ENCODE peak calls at places on chromosomes 6 and 20, in eight cellular contexts. One of them, this sample, is unnamed.

GRCh38 chr6:113813207-113813606 is 43.9 kb upstream of the MARCKS start:
- DNase-seq in psoas muscle: no peak
- DNase-seq in cardiac fibroblast: peak; percentile 77
- DNase-seq in heart right ventricle: no peak
- DNase-seq in activated CD4-positive, alpha-beta T cell treated with anti-CD3 and anti-CD28 coated beads for 36 hours: no peak
- DNase-seq in IMR-90: peak; percentile 86
- DNase-seq in SW 1271: no peak
- DNase-seq in cardiac septum: no peak
- DNase-seq in this sample: no peak

GRCh38 chr6:15317934-15318902 is 72.3 kb downstream of the JARID2 start:
- DNase-seq in cardiac fibroblast: peak; percentile 21
- DNase-seq in IMR-90: peak; percentile 48
- DNase-seq in heart right ventricle: no peak
- DNase-seq in cardiac septum: no peak
- DNase-seq in SW 1271: no peak
- DNase-seq in activated CD4-positive, alpha-beta T cell treated with anti-CD3 and anti-CD28 coated beads for 36 hours: peak; percentile 58
- DNase-seq in psoas muscle: no peak
- DNase-seq in this sample: no peak

GRCh38 chr6:18022398-18023231 is 35.2 kb upstream of the KIF13A start:
- DNase-seq in cardiac septum: no peak
- DNase-seq in psoas muscle: no peak
- DNase-seq in SW 1271: peak; percentile 18
- DNase-seq in heart right ventricle: no peak
- DNase-seq in IMR-90: peak; percentile 57
- DNase-seq in cardiac fibroblast: peak; percentile 78
- DNase-seq in activated CD4-positive, alpha-beta T cell treated with anti-CD3 and anti-CD28 coated beads for 36 hours: no peak
- DNase-seq in this sample: no peak

GRCh38 chr6:13117561-13117960 is 210.8 kb downstream of the TBC1D7 start:
- DNase-seq in SW 1271: no peak
- DNase-seq in activated CD4-positive, alpha-beta T cell treated with anti-CD3 and anti-CD28 coated beads for 36 hours: no peak
- DNase-seq in psoas muscle: no peak
- DNase-seq in cardiac fibroblast: no peak
- DNase-seq in heart right ventricle: no peak
- DNase-seq in cardiac septum: no peak
- DNase-seq in IMR-90: no peak
- DNase-seq in this sample: no peak

GRCh38 chr20:35644806-35645205 is 19.9 kb downstream of the CPNE1 start:
- DNase-seq in psoas muscle: no peak
- DNase-seq in cardiac septum: no peak
- DNase-seq in heart right ventricle: no peak
- DNase-seq in IMR-90: no peak
- DNase-seq in cardiac fibroblast: no peak
- DNase-seq in SW 1271: no peak
- DNase-seq in activated CD4-positive, alpha-beta T cell treated with anti-CD3 and anti-CD28 coated beads for 36 hours: no peak
- DNase-seq in this sample: no peak

GRCh38 chr20:22691369-22692118 is 107.2 kb upstream of the FOXA2 start:
- DNase-seq in cardiac septum: peak; percentile 91
- DNase-seq in cardiac fibroblast: peak; percentile 76
- DNase-seq in psoas muscle: peak; percentile 85
- DNase-seq in SW 1271: peak; percentile 76
- DNase-seq in IMR-90: peak; percentile 63
- DNase-seq in activated CD4-positive, alpha-beta T cell treated with anti-CD3 and anti-CD28 coated beads for 36 hours: peak; percentile 72
- DNase-seq in heart right ventricle: peak; percentile 82
- DNase-seq in this sample: peak; percentile 71

GRCh38 chr6:150720774-150721233 is 121.1 kb downstream of the PLEKHG1 start:
- DNase-seq in cardiac fibroblast: peak; percentile 17
- DNase-seq in psoas muscle: no peak
- DNase-seq in cardiac septum: no peak
- DNase-seq in heart right ventricle: no peak
- DNase-seq in SW 1271: no peak
- DNase-seq in activated CD4-positive, alpha-beta T cell treated with anti-CD3 and anti-CD28 coated beads for 36 hours: peak; percentile 19
- DNase-seq in IMR-90: no peak
- DNase-seq in this sample: peak; percentile 79

GRCh38 chr6:29887819-29888581 is 54.3 kb upstream of the HLA-A start:
- DNase-seq in heart right ventricle: peak; percentile 79
- DNase-seq in activated CD4-positive, alpha-beta T cell treated with anti-CD3 and anti-CD28 coated beads for 36 hours: peak; percentile 90
- DNase-seq in IMR-90: peak; percentile 11
- DNase-seq in SW 1271: peak; percentile 52
- DNase-seq in psoas muscle: peak; percentile 80
- DNase-seq in cardiac septum: peak; percentile 93
- DNase-seq in cardiac fibroblast: peak; percentile 48
- DNase-seq in this sample: peak; percentile 41

GRCh38 chr6:157873735-157874344 is 50.8 kb downstream of the SNX9 start:
- DNase-seq in IMR-90: peak; percentile 64
- DNase-seq in activated CD4-positive, alpha-beta T cell treated with anti-CD3 and anti-CD28 coated beads for 36 hours: peak; percentile 94
- DNase-seq in cardiac septum: no peak
- DNase-seq in psoas muscle: peak; percentile 81
- DNase-seq in heart right ventricle: peak; percentile 66
- DNase-seq in SW 1271: peak; percentile 56
- DNase-seq in cardiac fibroblast: peak; percentile 79
- DNase-seq in this sample: peak; percentile 26

GRCh38 chr6:85459224-85459901 is 9.5 kb downstream of the NT5E start:
- DNase-seq in activated CD4-positive, alpha-beta T cell treated with anti-CD3 and anti-CD28 coated beads for 36 hours: no peak
- DNase-seq in IMR-90: peak; percentile 82
- DNase-seq in heart right ventricle: no peak
- DNase-seq in SW 1271: peak; percentile 50
- DNase-seq in cardiac septum: no peak
- DNase-seq in cardiac fibroblast: peak; percentile 93
- DNase-seq in psoas muscle: no peak
- DNase-seq in this sample: no peak

GRCh38 chr6:145091827-145092164 is 643.5 kb downstream of the EPM2A start:
- DNase-seq in activated CD4-positive, alpha-beta T cell treated with anti-CD3 and anti-CD28 coated beads for 36 hours: no peak
- DNase-seq in cardiac fibroblast: no peak
- DNase-seq in IMR-90: no peak
- DNase-seq in SW 1271: no peak
- DNase-seq in cardiac septum: no peak
- DNase-seq in heart right ventricle: no peak
- DNase-seq in psoas muscle: no peak
- DNase-seq in this sample: no peak

GRCh38 chr6:42572523-42572922 is 8.7 kb downstream of the UBR2 start:
- DNase-seq in activated CD4-positive, alpha-beta T cell treated with anti-CD3 and anti-CD28 coated beads for 36 hours: no peak
- DNase-seq in cardiac septum: no peak
- DNase-seq in heart right ventricle: no peak
- DNase-seq in cardiac fibroblast: no peak
- DNase-seq in SW 1271: no peak
- DNase-seq in psoas muscle: no peak
- DNase-seq in IMR-90: no peak
- DNase-seq in this sample: no peak

GRCh38 chr6:33964387-33964786 is 160.6 kb upstream of the MLN start:
- DNase-seq in cardiac fibroblast: no peak
- DNase-seq in IMR-90: no peak
- DNase-seq in heart right ventricle: no peak
- DNase-seq in psoas muscle: no peak
- DNase-seq in cardiac septum: peak; percentile 12
- DNase-seq in activated CD4-positive, alpha-beta T cell treated with anti-CD3 and anti-CD28 coated beads for 36 hours: no peak
- DNase-seq in SW 1271: no peak
- DNase-seq in this sample: no peak

GRCh38 chr20:4375881-4376280 is 345.8 kb upstream of the PRND start:
- DNase-seq in psoas muscle: no peak
- DNase-seq in heart right ventricle: no peak
- DNase-seq in cardiac septum: no peak
- DNase-seq in cardiac fibroblast: peak; percentile 5
- DNase-seq in SW 1271: no peak
- DNase-seq in activated CD4-positive, alpha-beta T cell treated with anti-CD3 and anti-CD28 coated beads for 36 hours: no peak
- DNase-seq in IMR-90: peak; percentile 84
- DNase-seq in this sample: no peak

GRCh38 chr6:137819740-137820139 is 47.3 kb upstream of the TNFAIP3 start:
- DNase-seq in activated CD4-positive, alpha-beta T cell treated with anti-CD3 and anti-CD28 coated beads for 36 hours: peak; percentile 44
- DNase-seq in IMR-90: no peak
- DNase-seq in cardiac septum: no peak
- DNase-seq in psoas muscle: no peak
- DNase-seq in cardiac fibroblast: peak; percentile 41
- DNase-seq in SW 1271: no peak
- DNase-seq in heart right ventricle: no peak
- DNase-seq in this sample: no peak

GRCh38 chr20:54938707-54939106 is 463.3 kb downstream of the DOK5 start:
- DNase-seq in activated CD4-positive, alpha-beta T cell treated with anti-CD3 and anti-CD28 coated beads for 36 hours: no peak
- DNase-seq in psoas muscle: no peak
- DNase-seq in IMR-90: no peak
- DNase-seq in heart right ventricle: no peak
- DNase-seq in cardiac fibroblast: no peak
- DNase-seq in SW 1271: no peak
- DNase-seq in cardiac septum: no peak
- DNase-seq in this sample: no peak

GRCh38 chr6:100160913-100161312 is 166.9 kb upstream of the MCHR2 start:
- DNase-seq in psoas muscle: no peak
- DNase-seq in heart right ventricle: no peak
- DNase-seq in cardiac fibroblast: no peak
- DNase-seq in IMR-90: no peak
- DNase-seq in activated CD4-positive, alpha-beta T cell treated with anti-CD3 and anti-CD28 coated beads for 36 hours: no peak
- DNase-seq in SW 1271: no peak
- DNase-seq in cardiac septum: no peak
- DNase-seq in this sample: peak; percentile 83

GRCh38 chr6:1363729-1364572 is 25.4 kb upstream of the FOXF2 start:
- DNase-seq in IMR-90: peak; percentile 68
- DNase-seq in cardiac fibroblast: no peak
- DNase-seq in heart right ventricle: no peak
- DNase-seq in psoas muscle: peak; percentile 71
- DNase-seq in activated CD4-positive, alpha-beta T cell treated with anti-CD3 and anti-CD28 coated beads for 36 hours: no peak
- DNase-seq in cardiac septum: no peak
- DNase-seq in SW 1271: no peak
- DNase-seq in this sample: no peak

GRCh38 chr20:44678247-44678646 is 26.7 kb upstream of the ADA start:
- DNase-seq in heart right ventricle: no peak
- DNase-seq in SW 1271: no peak
- DNase-seq in IMR-90: no peak
- DNase-seq in cardiac septum: no peak
- DNase-seq in activated CD4-positive, alpha-beta T cell treated with anti-CD3 and anti-CD28 coated beads for 36 hours: no peak
- DNase-seq in cardiac fibroblast: no peak
- DNase-seq in psoas muscle: no peak
- DNase-seq in this sample: no peak

GRCh38 chr20:5893052-5893451 is 57.3 kb downstream of the TRMT6 start:
- DNase-seq in cardiac fibroblast: no peak
- DNase-seq in IMR-90: no peak
- DNase-seq in psoas muscle: no peak
- DNase-seq in cardiac septum: no peak
- DNase-seq in SW 1271: no peak
- DNase-seq in activated CD4-positive, alpha-beta T cell treated with anti-CD3 and anti-CD28 coated beads for 36 hours: no peak
- DNase-seq in heart right ventricle: no peak
- DNase-seq in this sample: no peak

GRCh38 chr6:112087916-112088315 is 525 bp downstream of the FAM229B start:
- DNase-seq in heart right ventricle: no peak
- DNase-seq in cardiac septum: no peak
- DNase-seq in SW 1271: peak; percentile 33
- DNase-seq in activated CD4-positive, alpha-beta T cell treated with anti-CD3 and anti-CD28 coated beads for 36 hours: no peak
- DNase-seq in cardiac fibroblast: no peak
- DNase-seq in IMR-90: peak; percentile 7
- DNase-seq in psoas muscle: no peak
- DNase-seq in this sample: no peak

GRCh38 chr6:2770171-2770570 is 5.0 kb downstream of the WRNIP1 start:
- DNase-seq in activated CD4-positive, alpha-beta T cell treated with anti-CD3 and anti-CD28 coated beads for 36 hours: no peak
- DNase-seq in IMR-90: no peak
- DNase-seq in psoas muscle: peak; percentile 85
- DNase-seq in heart right ventricle: peak; percentile 79
- DNase-seq in cardiac septum: peak; percentile 85
- DNase-seq in cardiac fibroblast: peak; percentile 44
- DNase-seq in SW 1271: no peak
- DNase-seq in this sample: no peak

GRCh38 chr6:38508894-38509293 is 130.8 kb downstream of the BTBD9 start:
- DNase-seq in psoas muscle: no peak
- DNase-seq in cardiac septum: no peak
- DNase-seq in IMR-90: peak; percentile 79
- DNase-seq in SW 1271: no peak
- DNase-seq in heart right ventricle: no peak
- DNase-seq in activated CD4-positive, alpha-beta T cell treated with anti-CD3 and anti-CD28 coated beads for 36 hours: no peak
- DNase-seq in cardiac fibroblast: peak; percentile 41
- DNase-seq in this sample: peak; percentile 76

GRCh38 chr6:72937160-72937559 is 288.1 kb downstream of the KHDC1L start:
- DNase-seq in IMR-90: no peak
- DNase-seq in cardiac fibroblast: no peak
- DNase-seq in activated CD4-positive, alpha-beta T cell treated with anti-CD3 and anti-CD28 coated beads for 36 hours: no peak
- DNase-seq in SW 1271: no peak
- DNase-seq in cardiac septum: no peak
- DNase-seq in psoas muscle: no peak
- DNase-seq in heart right ventricle: no peak
- DNase-seq in this sample: no peak

GRCh38 chr20:52536841-52537400 is 345.3 kb upstream of the ZFP64 start:
- DNase-seq in cardiac fibroblast: no peak
- DNase-seq in activated CD4-positive, alpha-beta T cell treated with anti-CD3 and anti-CD28 coated beads for 36 hours: no peak
- DNase-seq in heart right ventricle: no peak
- DNase-seq in SW 1271: no peak
- DNase-seq in IMR-90: peak; percentile 17
- DNase-seq in psoas muscle: no peak
- DNase-seq in cardiac septum: no peak
- DNase-seq in this sample: no peak

GRCh38 chr6:169795196-169795595 is 43.8 kb downstream of the ERMARD start:
- DNase-seq in activated CD4-positive, alpha-beta T cell treated with anti-CD3 and anti-CD28 coated beads for 36 hours: no peak
- DNase-seq in psoas muscle: no peak
- DNase-seq in cardiac septum: no peak
- DNase-seq in cardiac fibroblast: no peak
- DNase-seq in IMR-90: no peak
- DNase-seq in SW 1271: no peak
- DNase-seq in heart right ventricle: no peak
- DNase-seq in this sample: no peak

GRCh38 chr6:69917834-69918233 is 51.5 kb downstream of the COL19A1 start:
- DNase-seq in cardiac fibroblast: peak; percentile 94
- DNase-seq in heart right ventricle: no peak
- DNase-seq in psoas muscle: peak; percentile 29
- DNase-seq in cardiac septum: no peak
- DNase-seq in activated CD4-positive, alpha-beta T cell treated with anti-CD3 and anti-CD28 coated beads for 36 hours: peak; percentile 51
- DNase-seq in SW 1271: peak; percentile 83
- DNase-seq in IMR-90: peak; percentile 77
- DNase-seq in this sample: no peak

GRCh38 chr6:96836579-96837137 is 619 bp downstream of the GPR63 start:
- DNase-seq in activated CD4-positive, alpha-beta T cell treated with anti-CD3 and anti-CD28 coated beads for 36 hours: peak; percentile 20
- DNase-seq in psoas muscle: no peak
- DNase-seq in SW 1271: no peak
- DNase-seq in IMR-90: peak; percentile 4
- DNase-seq in heart right ventricle: no peak
- DNase-seq in cardiac fibroblast: peak; percentile 25
- DNase-seq in cardiac septum: no peak
- DNase-seq in this sample: no peak

GRCh38 chr6:4935981-4936680 is 67.7 kb downstream of the RPP40 start:
- DNase-seq in heart right ventricle: no peak
- DNase-seq in activated CD4-positive, alpha-beta T cell treated with anti-CD3 and anti-CD28 coated beads for 36 hours: no peak
- DNase-seq in psoas muscle: no peak
- DNase-seq in cardiac fibroblast: no peak
- DNase-seq in SW 1271: no peak
- DNase-seq in IMR-90: no peak
- DNase-seq in cardiac septum: no peak
- DNase-seq in this sample: no peak

GRCh38 chr6:75563032-75563431 is 38.6 kb upstream of the SENP6 start:
- DNase-seq in IMR-90: peak; percentile 47
- DNase-seq in SW 1271: peak; percentile 55
- DNase-seq in heart right ventricle: no peak
- DNase-seq in activated CD4-positive, alpha-beta T cell treated with anti-CD3 and anti-CD28 coated beads for 36 hours: peak; percentile 5
- DNase-seq in psoas muscle: no peak
- DNase-seq in cardiac fibroblast: peak; percentile 56
- DNase-seq in cardiac septum: no peak
- DNase-seq in this sample: no peak

GRCh38 chr20:37849169-37849568 is 53.8 kb upstream of the VSTM2L start:
- DNase-seq in IMR-90: no peak
- DNase-seq in cardiac septum: no peak
- DNase-seq in activated CD4-positive, alpha-beta T cell treated with anti-CD3 and anti-CD28 coated beads for 36 hours: no peak
- DNase-seq in cardiac fibroblast: no peak
- DNase-seq in psoas muscle: no peak
- DNase-seq in SW 1271: no peak
- DNase-seq in heart right ventricle: no peak
- DNase-seq in this sample: no peak

GRCh38 chr20:19786311-19786710 is 28.3 kb downstream of the RIN2 start:
- DNase-seq in IMR-90: peak; percentile 92
- DNase-seq in cardiac septum: no peak
- DNase-seq in psoas muscle: no peak
- DNase-seq in cardiac fibroblast: peak; percentile 96
- DNase-seq in SW 1271: no peak
- DNase-seq in activated CD4-positive, alpha-beta T cell treated with anti-CD3 and anti-CD28 coated beads for 36 hours: no peak
- DNase-seq in heart right ventricle: peak; percentile 75
- DNase-seq in this sample: peak; percentile 29

GRCh38 chr6:21594427-21595264 is 1.1 kb downstream of the SOX4 start:
- DNase-seq in heart right ventricle: peak; percentile 57
- DNase-seq in activated CD4-positive, alpha-beta T cell treated with anti-CD3 and anti-CD28 coated beads for 36 hours: peak; percentile 62
- DNase-seq in cardiac fibroblast: peak; percentile 70
- DNase-seq in SW 1271: peak; percentile 52
- DNase-seq in psoas muscle: peak; percentile 73
- DNase-seq in cardiac septum: peak; percentile 84
- DNase-seq in IMR-90: peak; percentile 63
- DNase-seq in this sample: peak; percentile 35

GRCh38 chr6:125844989-125845388 is 54.2 kb downstream of the NCOA7 start:
- DNase-seq in heart right ventricle: peak; percentile 65
- DNase-seq in cardiac fibroblast: peak; percentile 47
- DNase-seq in SW 1271: no peak
- DNase-seq in activated CD4-positive, alpha-beta T cell treated with anti-CD3 and anti-CD28 coated beads for 36 hours: no peak
- DNase-seq in cardiac septum: no peak
- DNase-seq in psoas muscle: no peak
- DNase-seq in IMR-90: no peak
- DNase-seq in this sample: no peak